ENCODE peak calls at places on chromosomes 6 and 20, in six cellular contexts. R is stomach, Q is sigmoid colon, I is tibial nerve, O is prostate gland, J is esophagus squamous epithelium. U is an unnamed sample.

GRCh38 chr6:18053555-18054445 is 66.4 kb upstream of the KIF13A start:
- DNase-seq in R (no peak), Q (no peak), I (no peak), O (no peak), J (no peak), U (no peak)

GRCh38 chr6:2952557-2953095 is 18.7 kb downstream of the SERPINB6 start:
- DNase-seq in R (peak; percentile 82), Q (peak; percentile 93), I (peak; percentile 30), O (peak; percentile 75), J (no peak), U (peak; percentile 80)

GRCh38 chr6:112282217-112282616 is 27.9 kb upstream of the LAMA4 start:
- DNase-seq in R (no peak), Q (peak; percentile 86), I (peak; percentile 30), O (no peak), J (no peak), U (peak; percentile 43)

GRCh38 chr20:42125426-42125825 is 507.2 kb upstream of the CHD6 start:
- DNase-seq in R (no peak), Q (no peak), I (no peak), O (no peak), J (no peak), U (no peak)

GRCh38 chr20:62377615-62378085 is 9.3 kb upstream of the RPS21 start:
- DNase-seq in R (peak; percentile 62), Q (peak; percentile 88), I (no peak), O (no peak), J (no peak), U (peak; percentile 74)

GRCh38 chr6:71079707-71080106 is 122.8 kb upstream of the B3GAT2 start:
- DNase-seq in R (no peak), Q (no peak), I (no peak), O (no peak), J (no peak), U (no peak)

GRCh38 chr6:88989215-88989614 is 25.8 kb upstream of the RNGTT start:
- DNase-seq in R (no peak), Q (no peak), I (no peak), O (no peak), J (no peak), U (no peak)

GRCh38 chr6:147141690-147142308 is 62.4 kb upstream of the STXBP5 start:
- DNase-seq in R (no peak), Q (no peak), I (no peak), O (no peak), J (no peak), U (no peak)

GRCh38 chr6:83151114-83151513 is 42.0 kb downstream of the PGM3 start:
- DNase-seq in R (no peak), Q (no peak), I (no peak), O (no peak), J (no peak), U (no peak)

GRCh38 chr20:18056174-18057105 is 1.3 kb downstream of the OVOL2 start:
- DNase-seq in R (peak; percentile 64), Q (no peak), I (no peak), O (no peak), J (no peak), U (no peak)

GRCh38 chr6:3423439-3424184 is 33.2 kb downstream of the SLC22A23 start:
- DNase-seq in R (no peak), Q (no peak), I (no peak), O (no peak), J (no peak), U (no peak)

GRCh38 chr6:21325201-21325856 is 268.2 kb upstream of the SOX4 start:
- DNase-seq in R (no peak), Q (no peak), I (no peak), O (peak; percentile 59), J (no peak), U (no peak)

GRCh38 chr6:72939029-72939428 is 286.3 kb downstream of the KHDC1L start:
- DNase-seq in R (no peak), Q (no peak), I (no peak), O (no peak), J (no peak), U (no peak)

GRCh38 chr6:156801712-156802111 is 24.5 kb downstream of the ARID1B start:
- DNase-seq in R (no peak), Q (no peak), I (no peak), O (no peak), J (no peak), U (no peak)
- TF ChIP-seq POLR2A in R (no peak), Q (no peak), I (no peak), O (no peak), J (no peak), U (no peak)

DNA sequence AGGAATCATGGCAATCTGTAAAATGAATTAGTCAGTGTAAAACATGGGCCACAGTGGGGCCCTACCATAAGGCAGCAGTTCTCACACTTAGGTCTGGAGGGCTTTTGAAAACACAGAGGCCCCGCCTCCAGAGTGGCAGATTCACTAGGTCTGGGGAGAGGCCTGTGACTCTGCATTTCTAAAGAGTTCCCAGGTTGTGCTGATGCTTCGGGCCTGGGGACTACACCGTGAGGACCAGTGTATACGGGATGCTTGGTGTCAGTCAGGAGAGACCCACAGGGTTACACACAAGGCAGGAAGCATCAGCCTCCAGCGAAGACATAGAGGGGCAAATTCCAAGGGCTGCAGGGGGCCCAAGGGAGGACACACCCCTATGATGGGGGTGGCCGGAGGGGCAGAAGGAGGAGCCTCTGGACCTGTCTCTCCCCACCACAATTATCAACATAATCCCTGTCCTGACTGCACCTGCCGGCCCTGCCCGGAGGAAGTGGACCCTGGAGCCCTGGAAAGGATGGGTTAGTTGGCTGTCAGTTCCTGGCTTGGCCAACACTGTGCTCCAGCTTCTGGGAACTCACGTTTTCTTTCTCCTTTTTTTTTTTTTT is 46.7 kb downstream of the FGD2 start:
- DNase-seq in R (no peak), Q (peak; percentile 64), I (no peak), O (no peak), J (no peak), U (no peak)
- TF ChIP-seq POLR2A in R (no peak), Q (no peak), I (no peak), O (no peak), J (no peak), U (no peak)

GRCh38 chr6:28945360-28945759 is 21.6 kb upstream of the TRIM27 start:
- DNase-seq in R (no peak), Q (no peak), I (no peak), O (no peak), J (no peak), U (no peak)

GRCh38 chr6:28953039-28953872 is 29.5 kb upstream of the TRIM27 start:
- DNase-seq in R (no peak), Q (no peak), I (no peak), O (no peak), J (no peak), U (no peak)

GRCh38 chr6:28947067-28947765 is 23.4 kb upstream of the TRIM27 start:
- DNase-seq in R (no peak), Q (no peak), I (no peak), O (no peak), J (no peak), U (no peak)

GRCh38 chr6:28947831-28948270 is 24.1 kb upstream of the TRIM27 start:
- DNase-seq in R (no peak), Q (no peak), I (no peak), O (no peak), J (no peak), U (no peak)

DNA sequence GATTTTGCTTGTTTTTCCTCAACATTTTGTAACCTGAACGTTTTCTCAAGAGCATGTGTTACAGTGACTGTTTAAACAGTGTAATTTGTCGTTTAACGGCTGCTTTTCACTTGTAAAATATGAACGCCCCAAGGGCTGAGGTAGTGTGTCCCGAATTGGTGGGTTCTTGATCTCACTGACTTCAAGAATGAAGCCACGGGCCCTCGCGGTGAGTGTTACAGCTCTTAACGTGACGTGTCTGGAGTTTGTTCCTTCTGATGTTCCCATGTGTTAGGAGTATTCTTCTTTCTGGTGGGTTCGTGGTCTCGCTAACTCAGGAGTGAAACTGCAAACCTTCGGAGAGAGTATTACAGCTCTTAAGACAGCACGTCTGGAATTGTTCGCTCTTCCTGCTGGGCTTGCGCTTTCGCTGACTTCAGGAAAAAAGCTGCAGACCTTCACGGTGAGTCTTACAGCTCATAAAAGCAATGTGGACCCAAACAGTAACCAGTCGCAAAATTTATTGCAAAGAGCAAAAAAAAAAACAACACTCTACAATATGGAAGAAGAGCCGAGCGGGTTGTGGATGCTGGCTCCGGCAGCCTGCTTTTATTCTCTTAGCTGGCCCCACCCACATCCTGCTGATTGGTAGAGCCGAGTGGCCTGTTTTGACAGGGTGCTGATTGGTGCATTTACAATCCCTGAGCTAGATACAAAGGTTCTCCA is 25.1 kb upstream of the TRIM27 start:
- DNase-seq in R (no peak), Q (no peak), I (no peak), O (no peak), J (no peak), U (peak; percentile 52)
- TF ChIP-seq POLR2A in R (no peak), Q (no peak), I (no peak), O (no peak), J (no peak), U (no peak)

GRCh38 chr20:50730765-50731054 is 670 bp upstream of the PARD6B start:
- DNase-seq in R (no peak), Q (no peak), I (no peak), O (no peak), J (no peak), U (no peak)

GRCh38 chr20:50729925-50730764 is 1.2 kb upstream of the PARD6B start:
- DNase-seq in R (no peak), Q (no peak), I (no peak), O (no peak), J (no peak), U (peak; percentile 24)

GRCh38 chr20:50727792-50728485 is 3.4 kb upstream of the PARD6B start:
- DNase-seq in R (no peak), Q (no peak), I (no peak), O (no peak), J (no peak), U (peak; percentile 10)

GRCh38 chr20:50728486-50728980 is 2.8 kb upstream of the PARD6B start:
- DNase-seq in R (no peak), Q (no peak), I (no peak), O (no peak), J (no peak), U (peak; percentile 2)

DNA sequence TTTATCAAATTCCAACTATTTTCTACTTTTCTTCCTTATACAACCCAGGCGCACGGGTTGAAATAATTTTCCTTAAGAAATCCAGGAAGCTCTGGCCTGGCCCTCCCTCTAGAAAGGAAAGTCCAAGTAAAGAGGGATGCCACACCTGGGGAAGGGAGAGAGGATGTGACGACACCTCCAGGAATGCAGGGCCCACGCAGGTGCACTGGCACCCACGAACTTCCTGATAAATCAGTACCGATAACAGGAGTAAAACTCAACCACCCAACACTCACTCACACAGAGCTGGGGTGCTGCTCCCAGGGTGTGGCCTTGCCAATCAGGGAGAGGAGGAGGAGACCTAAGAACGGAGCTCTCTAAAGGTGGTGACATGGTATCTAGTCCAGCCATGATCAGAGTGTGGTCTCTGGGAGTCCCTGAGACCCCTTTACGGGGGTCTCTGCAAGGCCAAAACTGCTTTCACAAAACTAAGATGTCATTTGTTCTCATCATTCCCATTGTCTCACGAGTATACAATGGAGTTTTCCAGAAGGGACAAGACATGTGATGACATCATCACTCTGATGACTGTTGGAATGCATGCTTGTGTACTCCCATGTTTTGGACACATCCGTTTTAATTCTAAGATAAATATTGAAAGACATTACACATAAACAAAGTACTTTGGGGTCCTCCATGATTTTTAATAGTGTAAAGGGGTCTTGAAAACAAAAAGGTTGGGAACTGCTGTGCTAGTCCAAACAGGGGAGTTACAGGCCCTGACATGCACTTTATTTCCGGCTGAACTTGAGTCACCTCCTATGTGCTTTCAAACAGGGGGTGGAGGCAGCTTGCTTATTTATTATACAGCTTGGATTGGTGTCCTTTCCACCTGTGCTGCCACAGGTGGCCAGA is 2.2 kb upstream of the PARD6B start:
- DNase-seq in R (peak; percentile 75), Q (no peak), I (no peak), O (peak; percentile 60), J (no peak), U (peak; percentile 13)
- TF ChIP-seq POLR2A in R (no peak), Q (no peak), I (no peak), O (no peak), J (no peak), U (no peak)

U was measured in testis.